ENCODE peak calls at places on chromosomes 16 and 17, in seven cellular contexts. Q, E, C, M, W, U and N are unnamed samples.

GRCh38 chr17:47807421-47807820 is 14.2 kb downstream of the OSBPL7 start:
- DNase-seq in Q (no peak), E (no peak), C (no peak), M (no peak), W (no peak), U (no peak), N (no peak)

GRCh38 chr16:58198022-58198683 is at the start of gene CSNK2A2:
- DNase-seq in Q (peak; percentile 52), E (peak; percentile 55), C (peak; percentile 78), M (peak; percentile 56), W (peak; percentile 76), U (peak; percentile 78), N (peak; percentile 91)

GRCh38 chr16:57271867-57272495 is 12.5 kb downstream of the PLLP start:
- DNase-seq in Q (no peak), E (no peak), C (no peak), M (no peak), W (no peak), U (no peak), N (no peak)

GRCh38 chr16:54031107-54031760 is 255.4 kb downstream of the IRX3 start:
- DNase-seq in Q (no peak), E (no peak), C (no peak), M (no peak), W (no peak), U (no peak), N (no peak)

GRCh38 chr17:80125656-80126448 is 21.1 kb downstream of the EIF4A3 start:
- DNase-seq in Q (no peak), E (no peak), C (no peak), M (peak; percentile 72), W (no peak), U (no peak), N (no peak)

GRCh38 chr17:7109461-7110322 is 4.9 kb downstream of the ASGR2 start:
- DNase-seq in Q (no peak), E (no peak), C (no peak), M (no peak), W (no peak), U (no peak), N (peak; percentile 68)

GRCh38 chr16:89294486-89294885 is 77.0 kb downstream of the ZNF778 start:
- DNase-seq in Q (no peak), E (no peak), C (no peak), M (no peak), W (no peak), U (no peak), N (no peak)

GRCh38 chr17:19448341-19449268 is 37.6 kb downstream of the RNF112 start:
- DNase-seq in Q (no peak), E (peak; percentile 69), C (no peak), M (peak; percentile 99), W (no peak), U (no peak), N (no peak)

GRCh38 chr17:62627904-62628603 is 584 bp downstream of the MRC2 start:
- DNase-seq in Q (no peak), E (peak; percentile 87), C (peak; percentile 28), M (peak; percentile 74), W (peak; percentile 61), U (peak; percentile 55), N (no peak)

GRCh38 chr17:18038149-18038850 is 668 bp downstream of the ATPAF2 start:
- DNase-seq in Q (no peak), E (no peak), C (no peak), M (peak; percentile 16), W (no peak), U (no peak), N (no peak)

GRCh38 chr17:28370035-28370743 is at the start of gene VTN:
- DNase-seq in Q (no peak), E (no peak), C (no peak), M (peak; percentile 45), W (peak; percentile 66), U (peak; percentile 78), N (no peak)

GRCh38 chr17:49632201-49632600 is 45.7 kb downstream of the SPOP start:
- DNase-seq in Q (no peak), E (no peak), C (no peak), M (no peak), W (no peak), U (no peak), N (no peak)

GRCh38 chr16:57665541-57665940 is 2.6 kb upstream of the ADGRG3 start:
- DNase-seq in Q (no peak), E (no peak), C (no peak), M (no peak), W (no peak), U (no peak), N (no peak)

GRCh38 chr16:20669691-20670090 is 27.8 kb downstream of the ACSM1 start:
- DNase-seq in Q (no peak), E (no peak), C (no peak), M (no peak), W (no peak), U (no peak), N (no peak)

GRCh38 chr16:48131201-48131600 is 24.6 kb downstream of the ABCC12 start:
- DNase-seq in Q (no peak), E (no peak), C (no peak), M (no peak), W (no peak), U (no peak), N (no peak)

GRCh38 chr17:61926831-61927210 is 961 bp downstream of the INTS2 start:
- DNase-seq in Q (no peak), E (no peak), C (no peak), M (peak; percentile 61), W (no peak), U (no peak), N (no peak)

GRCh38 chr16:3494574-3494973 is 715 bp downstream of the C16orf90 start:
- DNase-seq in Q (no peak), E (no peak), C (no peak), M (no peak), W (no peak), U (no peak), N (no peak)

GRCh38 chr16:56347670-56348069 is 77.7 kb downstream of the AMFR start:
- DNase-seq in Q (no peak), E (no peak), C (no peak), M (no peak), W (no peak), U (no peak), N (no peak)

GRCh38 chr17:55167024-55167721 is 97.6 kb upstream of the HLF start:
- DNase-seq in Q (no peak), E (no peak), C (no peak), M (no peak), W (no peak), U (no peak), N (no peak)

GRCh38 chr16:21625026-21625425 is 25.6 kb downstream of the METTL9 start:
- DNase-seq in Q (no peak), E (no peak), C (no peak), M (no peak), W (no peak), U (no peak), N (no peak)

GRCh38 chr17:52744179-52744578 is 585.7 kb upstream of the CA10 start:
- DNase-seq in Q (no peak), E (no peak), C (no peak), M (no peak), W (no peak), U (no peak), N (no peak)

GRCh38 chr16:80739523-80739922 is 64.9 kb downstream of the CDYL2 start:
- DNase-seq in Q (no peak), E (no peak), C (no peak), M (no peak), W (no peak), U (no peak), N (no peak)

GRCh38 chr17:71709974-71710373 is 410.8 kb upstream of the SOX9 start:
- DNase-seq in Q (no peak), E (no peak), C (no peak), M (peak; percentile 26), W (no peak), U (no peak), N (no peak)

DNA sequence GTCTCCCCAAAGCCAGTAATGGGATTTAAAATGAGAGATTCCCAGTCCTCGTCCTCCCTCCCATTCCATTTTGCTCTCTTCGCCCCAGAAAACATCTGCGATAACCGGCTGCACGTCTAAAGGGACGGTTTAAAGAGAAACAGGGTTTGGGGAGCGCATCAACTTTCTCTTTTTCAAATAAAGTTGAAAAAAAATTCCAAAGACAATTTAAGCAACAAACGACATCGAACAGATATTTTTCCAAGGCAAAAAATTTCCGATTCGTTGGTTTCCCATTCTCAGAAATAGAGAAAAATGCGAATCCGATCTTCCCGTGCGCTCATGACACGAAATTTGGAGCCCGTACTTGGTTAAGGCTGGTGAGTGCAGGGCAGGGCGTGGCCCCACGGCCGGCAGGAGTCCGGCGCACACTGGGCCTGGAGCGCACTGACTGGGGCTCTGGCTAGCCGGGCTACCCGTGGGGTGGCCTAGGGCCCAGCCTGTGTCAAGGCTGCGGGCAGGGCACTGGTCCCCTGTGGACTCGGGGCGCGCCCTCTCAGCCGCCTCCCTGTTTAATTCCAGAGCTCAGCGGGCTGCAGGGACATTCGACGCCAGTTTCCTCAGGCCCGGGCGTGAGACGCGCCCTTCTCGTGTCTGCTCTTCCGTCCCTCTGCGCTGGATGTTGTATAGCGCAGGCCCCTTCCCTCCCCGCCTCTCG is 17.8 kb upstream of the ZFHX3 start:
- DNase-seq in Q (peak; percentile 66), E (no peak), C (peak; percentile 39), M (no peak), W (no peak), U (no peak), N (no peak)
- TF ChIP-seq POLR2A in Q (no peak), E (no peak), C (no peak), M (no peak), W (no peak), U (no peak), N (no peak)

GRCh38 chr17:78697122-78697845 is 84.8 kb downstream of the CYTH1 start:
- DNase-seq in Q (no peak), E (no peak), C (no peak), M (peak; percentile 56), W (no peak), U (no peak), N (no peak)
- TF ChIP-seq CTCF in Q (no peak), E (no peak), C (no peak), M (no peak), W (no peak), U (no peak), N (no peak)

GRCh38 chr16:81830845-81831600 is 51.9 kb downstream of the PLCG2 start:
- DNase-seq in Q (no peak), E (no peak), C (no peak), M (no peak), W (no peak), U (no peak), N (no peak)
- H3K4me3 ChIP-seq in Q (no peak overlapping the region), E (no peak overlapping the region), C (no peak overlapping the region), M (no peak overlapping the region), W (no peak overlapping the region), U (no peak overlapping the region), N (no peak overlapping the region)

GRCh38 chr16:75382611-75383010 is 50.7 kb downstream of the CFDP1 start:
- DNase-seq in Q (no peak), E (no peak), C (no peak), M (no peak), W (no peak), U (no peak), N (no peak)

GRCh38 chr16:75379911-75380847 is 53.1 kb downstream of the CFDP1 start:
- DNase-seq in Q (no peak), E (no peak), C (peak; percentile 44), M (no peak), W (no peak), U (no peak), N (peak; percentile 46)

GRCh38 chr16:75379339-75379738 is 54.0 kb downstream of the CFDP1 start:
- DNase-seq in Q (no peak), E (no peak), C (no peak), M (no peak), W (no peak), U (no peak), N (no peak)

GRCh38 chr16:75378616-75379015 is 54.7 kb downstream of the CFDP1 start:
- DNase-seq in Q (no peak), E (no peak), C (no peak), M (no peak), W (no peak), U (no peak), N (no peak)

GRCh38 chr16:75380870-75381269 is 52.4 kb downstream of the CFDP1 start:
- DNase-seq in Q (no peak), E (no peak), C (no peak), M (peak; percentile 79), W (no peak), U (no peak), N (no peak)
- TF ChIP-seq POLR2A in Q (no peak), E (no peak), C (no peak), M (no peak), W (no peak), U (no peak), N (no peak)